ENCODE peak calls at places on chromosomes 1 and 21, in nine cellular contexts. A, F, N, E, Z, S, C, D and K are unnamed samples.

GRCh38 chr1:88985033-88985432 is 7.4 kb downstream of the KYAT3 start:
- DNase-seq in A (peak; percentile 96), Z (peak; percentile 57), F (no peak), E (peak; percentile 15), C (peak; percentile 87), D (no peak), S (peak; percentile 92), N (peak; percentile 88), K (no peak)

GRCh38 chr1:65434255-65434654 is 13.8 kb downstream of the LEPR start:
- DNase-seq in F (no peak), Z (no peak), C (no peak), A (no peak), E (no peak), D (no peak), N (no peak), S (no peak), K (no peak)

GRCh38 chr21:30579351-30579750 is 10.8 kb downstream of the KRTAP22-2 start:
- DNase-seq in F (no peak), Z (no peak), C (no peak), N (no peak), S (no peak), A (no peak), E (no peak), D (no peak), K (no peak)

GRCh38 chr1:8674912-8675311 is 142.5 kb downstream of the RERE start:
- DNase-seq in A (no peak), S (peak; percentile 75), C (no peak), N (peak; percentile 27), F (no peak), Z (no peak), E (no peak), D (no peak), K (no peak)

GRCh38 chr1:61184035-61184713 is 101.8 kb downstream of the NFIA start:
- DNase-seq in F (peak; percentile 97), S (peak; percentile 82), Z (peak; percentile 96), D (peak; percentile 95), C (peak; percentile 83), A (peak; percentile 98), N (peak; percentile 93), E (peak; percentile 45), K (no peak)

GRCh38 chr21:33384851-33385331 is 18.3 kb upstream of the IFNGR2 start:
- DNase-seq in F (no peak), Z (no peak), D (no peak), S (no peak), E (no peak), N (no peak), A (no peak), C (no peak), K (no peak)

GRCh38 chr1:246961939-246962373 is 30.2 kb upstream of the AHCTF1 start:
- DNase-seq in D (peak; percentile 76), E (no peak), S (no peak), A (peak; percentile 37), F (no peak), Z (peak; percentile 31), C (peak; percentile 26), N (peak; percentile 51), K (no peak)

GRCh38 chr21:45478115-45478801 is 64.0 kb downstream of the SLC19A1 start:
- DNase-seq in S (peak; percentile 22), E (peak; percentile 68), D (peak; percentile 83), N (peak; percentile 67), Z (peak; percentile 75), F (no peak), C (no peak), A (peak; percentile 78), K (peak; percentile 84)

GRCh38 chr21:34974162-34974981 is 74.7 kb downstream of the RUNX1 start:
- DNase-seq in F (no peak), A (no peak), N (no peak), E (no peak), C (no peak), D (no peak), S (no peak), Z (no peak), K (no peak)

DNA sequence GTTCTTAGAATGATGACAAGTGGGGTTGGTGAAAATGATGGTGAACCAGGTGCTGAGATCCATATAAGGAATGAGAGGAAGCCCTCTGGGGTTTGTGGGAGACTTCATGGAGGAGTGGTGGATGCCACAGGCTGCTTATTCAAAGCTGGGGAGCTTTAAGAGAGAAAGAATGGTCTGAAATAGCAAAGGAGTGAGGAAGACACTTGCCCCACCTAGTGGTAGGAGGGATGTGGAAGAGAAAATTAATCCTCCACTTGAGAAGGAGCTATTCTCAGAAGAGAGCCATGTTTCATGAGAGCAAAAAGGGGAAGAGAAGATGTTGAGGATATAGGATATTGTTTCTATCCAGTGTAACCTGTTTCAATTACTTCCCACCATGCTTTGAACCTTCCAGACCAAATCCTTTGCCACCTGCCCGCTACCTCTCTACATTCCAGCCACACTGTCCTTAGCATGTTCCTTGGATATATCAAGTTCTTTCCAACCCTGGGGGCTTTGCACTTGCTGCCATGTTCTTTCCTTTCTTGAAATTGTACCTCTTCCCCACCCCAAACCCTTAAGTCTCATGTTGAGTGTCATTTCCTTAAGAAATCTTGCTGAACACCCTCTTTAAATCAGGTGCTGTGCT is 19.6 kb upstream of the ZNF648 start:
- DNase-seq in F (no peak), Z (no peak), N (peak; percentile 54), C (peak; percentile 20), A (peak; percentile 45), D (no peak), E (peak; percentile 69), S (peak; percentile 46), K (no peak)
- TF ChIP-seq CTCF in F (peak; percentile 9), Z (no peak), N (peak; percentile 77), C (peak; percentile 54), A (peak; percentile 50), D (peak; percentile 55), E (peak; percentile 73), S (peak; percentile 68), K (peak; percentile 63)

GRCh38 chr1:208081972-208082371 is 162.2 kb downstream of the PLXNA2 start:
- DNase-seq in Z (no peak), C (peak; percentile 16), A (no peak), D (no peak), F (no peak), E (no peak), N (peak; percentile 10), S (no peak), K (no peak)
- TF ChIP-seq CTCF in Z (no peak), C (no peak), A (no peak), D (no peak), F (no peak), E (peak; percentile 17), N (peak; percentile 15), S (no peak), K (no peak)

GRCh38 chr1:54225986-54226559 is 26.1 kb downstream of the MRPL37 start:
- DNase-seq in S (no peak), N (no peak), C (no peak), E (no peak), D (no peak), A (no peak), F (no peak), Z (no peak), K (no peak)

GRCh38 chr1:54228638-54229079 is 28.7 kb downstream of the MRPL37 start:
- DNase-seq in F (no peak), E (no peak), Z (no peak), N (no peak), C (no peak), S (no peak), D (no peak), A (no peak), K (no peak)

GRCh38 chr1:54229281-54229891 is 29.4 kb downstream of the MRPL37 start:
- DNase-seq in D (no peak), N (peak; percentile 53), S (peak; percentile 40), A (peak; percentile 54), C (peak; percentile 47), F (no peak), E (no peak), Z (no peak), K (no peak)

GRCh38 chr1:54227091-54227602 is 27.2 kb downstream of the MRPL37 start:
- DNase-seq in Z (no peak), N (peak; percentile 50), D (no peak), E (no peak), C (peak; percentile 51), S (no peak), F (no peak), A (peak; percentile 48), K (no peak)

GRCh38 chr1:54227836-54228435 is 28.0 kb downstream of the MRPL37 start:
- DNase-seq in Z (no peak), F (no peak), S (no peak), C (no peak), N (no peak), A (no peak), D (no peak), E (no peak), K (no peak)
- TF ChIP-seq CTCF in Z (no peak), F (no peak), S (no peak), C (no peak), N (no peak), A (no peak), D (no peak), E (no peak), K (no peak)

DNA sequence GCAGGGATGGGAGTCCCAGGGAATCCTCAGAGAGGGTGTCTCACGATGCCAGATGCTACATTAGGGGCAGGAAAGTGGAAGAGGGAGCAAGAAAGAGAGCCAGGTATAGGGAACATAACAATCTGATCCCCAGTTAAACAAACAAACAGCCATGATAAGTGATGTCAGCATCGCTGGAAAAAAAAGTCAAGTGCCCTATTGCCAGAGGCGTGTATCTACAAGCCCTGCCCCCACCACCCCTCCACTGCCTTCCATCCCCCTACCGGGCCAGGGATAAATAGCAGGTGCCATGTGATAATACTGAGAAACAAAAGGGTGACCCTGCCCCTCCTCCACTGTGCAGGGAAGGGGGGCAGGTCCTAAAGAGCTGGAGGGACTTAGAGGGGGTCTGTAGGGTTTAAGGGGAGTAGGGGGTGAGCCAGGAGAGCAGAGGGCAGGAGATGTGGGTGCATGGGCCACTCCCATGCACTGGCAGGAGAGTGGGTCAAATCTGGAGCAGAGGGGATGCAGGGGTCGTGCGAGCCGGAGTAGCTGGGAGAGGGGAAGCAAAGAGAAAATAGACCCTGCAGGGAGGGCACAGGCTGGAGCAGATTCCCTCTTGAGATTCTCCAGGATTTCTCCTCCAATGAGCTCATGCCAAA is 3.4 kb downstream of the SLC26A9 start:
- DNase-seq in E (peak; percentile 63), N (no peak), D (peak; percentile 64), S (peak; percentile 43), F (no peak), C (no peak), Z (peak; percentile 68), A (no peak), K (peak; percentile 66)
- TF ChIP-seq CTCF in E (peak; percentile 9), N (no peak), D (peak; percentile 15), S (peak; percentile 34), F (no peak), C (peak; percentile 10), Z (no peak), A (peak; percentile 21), K (peak; percentile 57)

DNA sequence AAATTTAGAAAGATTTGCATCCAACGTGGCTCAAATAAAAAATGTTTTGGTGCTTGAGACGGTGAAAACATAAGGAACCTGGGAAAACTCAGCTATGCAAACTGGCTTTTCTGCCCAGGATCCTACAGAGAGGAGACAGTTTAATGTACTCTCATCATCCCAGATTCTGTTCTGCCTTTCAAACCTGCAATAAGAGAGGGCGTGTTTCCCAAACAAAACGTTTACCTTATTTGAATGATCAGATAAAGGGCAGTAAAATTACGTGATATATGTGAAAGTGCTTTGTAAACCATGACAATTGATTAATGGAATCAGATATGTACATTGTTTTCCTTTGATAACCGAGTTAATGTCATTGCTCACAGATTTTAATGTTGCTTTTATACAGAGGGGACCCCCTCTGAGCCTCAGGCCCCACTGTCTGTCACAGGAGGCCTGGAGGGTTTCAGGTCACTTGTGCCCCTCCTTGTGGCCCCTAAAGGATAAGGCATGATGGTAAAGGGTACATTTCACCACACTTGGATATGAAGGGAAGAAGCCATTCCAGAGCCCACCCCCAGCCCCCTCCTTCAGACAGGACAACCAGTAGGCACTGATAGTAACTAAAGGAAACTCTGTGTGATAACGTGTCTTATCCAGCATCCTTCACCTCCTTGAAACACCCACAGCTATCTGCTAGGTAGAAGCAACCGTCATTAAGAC is 157.6 kb downstream of the EDEM3 start:
- DNase-seq in N (no peak), A (no peak), D (no peak), F (no peak), S (no peak), E (no peak), Z (no peak), C (no peak), K (no peak)
- TF ChIP-seq CTCF in N (peak; percentile 5), A (no peak), D (no peak), F (no peak), S (no peak), E (no peak), Z (no peak), C (no peak), K (no peak)